ENCODE peak calls at places on chromosomes 12 and 14, in nine cellular contexts. One of them, this sample, is unnamed.

GRCh38 chr12:120055639-120056038 is 60.9 kb downstream of the RAB35 start:
- DNase-seq in germinal center: no peak
- DNase-seq in NCI-H460: no peak
- DNase-seq in psoas muscle: no peak
- DNase-seq in midbrain: no peak
- DNase-seq in small intestine: no peak
- DNase-seq in CD4-positive, CD25-positive, alpha-beta regulatory T cell: no peak
- DNase-seq in KBM-7: no peak
- DNase-seq in T47D: no peak
- DNase-seq in this sample: no peak

GRCh38 chr12:40127408-40127807 is 21.5 kb upstream of the SLC2A13 start:
- DNase-seq in midbrain: no peak
- DNase-seq in CD4-positive, CD25-positive, alpha-beta regulatory T cell: no peak
- DNase-seq in NCI-H460: no peak
- DNase-seq in psoas muscle: no peak
- DNase-seq in germinal center: no peak
- DNase-seq in small intestine: no peak
- DNase-seq in KBM-7: no peak
- DNase-seq in T47D: no peak
- DNase-seq in this sample: no peak

GRCh38 chr12:95336387-95337067 is 118.9 kb downstream of the VEZT start:
- DNase-seq in KBM-7: no peak
- DNase-seq in NCI-H460: peak; percentile 39
- DNase-seq in midbrain: peak; percentile 79
- DNase-seq in small intestine: peak; percentile 79
- DNase-seq in CD4-positive, CD25-positive, alpha-beta regulatory T cell: no peak
- DNase-seq in germinal center: peak; percentile 25
- DNase-seq in psoas muscle: peak; percentile 79
- DNase-seq in T47D: peak; percentile 91
- DNase-seq in this sample: peak; percentile 98

GRCh38 chr12:3407723-3408122 is 83.3 kb upstream of the PRMT8 start:
- DNase-seq in NCI-H460: no peak
- DNase-seq in germinal center: no peak
- DNase-seq in midbrain: no peak
- DNase-seq in small intestine: no peak
- DNase-seq in T47D: no peak
- DNase-seq in KBM-7: no peak
- DNase-seq in psoas muscle: no peak
- DNase-seq in CD4-positive, CD25-positive, alpha-beta regulatory T cell: no peak
- DNase-seq in this sample: no peak

GRCh38 chr12:112967306-112967705 is 11.0 kb upstream of the OAS2 start:
- DNase-seq in germinal center: no peak
- DNase-seq in T47D: no peak
- DNase-seq in small intestine: no peak
- DNase-seq in CD4-positive, CD25-positive, alpha-beta regulatory T cell: no peak
- DNase-seq in KBM-7: no peak
- DNase-seq in NCI-H460: no peak
- DNase-seq in psoas muscle: no peak
- DNase-seq in midbrain: no peak
- DNase-seq in this sample: no peak

GRCh38 chr14:88129306-88130056 is 124.5 kb downstream of the GPR65 start:
- DNase-seq in midbrain: peak; percentile 16
- DNase-seq in NCI-H460: peak; percentile 58
- DNase-seq in small intestine: peak; percentile 7
- DNase-seq in T47D: peak; percentile 31
- DNase-seq in KBM-7: peak; percentile 8
- DNase-seq in psoas muscle: no peak
- DNase-seq in CD4-positive, CD25-positive, alpha-beta regulatory T cell: peak; percentile 46
- DNase-seq in germinal center: no peak
- DNase-seq in this sample: no peak

GRCh38 chr12:130729344-130729743 is 13.2 kb upstream of the RIMBP2 start:
- DNase-seq in CD4-positive, CD25-positive, alpha-beta regulatory T cell: no peak
- DNase-seq in midbrain: no peak
- DNase-seq in germinal center: no peak
- DNase-seq in small intestine: no peak
- DNase-seq in KBM-7: no peak
- DNase-seq in psoas muscle: no peak
- DNase-seq in NCI-H460: no peak
- DNase-seq in T47D: no peak
- DNase-seq in this sample: no peak

GRCh38 chr12:89889051-89889450 is 180.4 kb upstream of the ATP2B1 start:
- DNase-seq in small intestine: no peak
- DNase-seq in CD4-positive, CD25-positive, alpha-beta regulatory T cell: no peak
- DNase-seq in KBM-7: no peak
- DNase-seq in psoas muscle: no peak
- DNase-seq in NCI-H460: no peak
- DNase-seq in midbrain: no peak
- DNase-seq in T47D: no peak
- DNase-seq in germinal center: no peak
- DNase-seq in this sample: no peak

GRCh38 chr14:100898935-100899840 is 4.3 kb downstream of the RTL1 start:
- DNase-seq in psoas muscle: no peak
- DNase-seq in KBM-7: no peak
- DNase-seq in germinal center: no peak
- DNase-seq in T47D: no peak
- DNase-seq in small intestine: peak; percentile 4
- DNase-seq in midbrain: no peak
- DNase-seq in NCI-H460: no peak
- DNase-seq in CD4-positive, CD25-positive, alpha-beta regulatory T cell: no peak
- DNase-seq in this sample: no peak

GRCh38 chr14:88551936-88552565 is 2.8 kb downstream of the PTPN21 start:
- DNase-seq in germinal center: no peak
- DNase-seq in T47D: no peak
- DNase-seq in NCI-H460: no peak
- DNase-seq in psoas muscle: peak; percentile 56
- DNase-seq in CD4-positive, CD25-positive, alpha-beta regulatory T cell: no peak
- DNase-seq in midbrain: peak; percentile 37
- DNase-seq in small intestine: no peak
- DNase-seq in KBM-7: no peak
- DNase-seq in this sample: peak; percentile 52